ENCODE peak calls at places on chromosomes 4 and X, in four cellular contexts. B is stomach, U is adipocyte, L is lower lobe of right lung. J is an unnamed sample.

GRCh38 chr4:119040711-119041185 is 94.9 kb upstream of the MYOZ2 start:
- DNase-seq in B (no peak), U (peak; percentile 93), L (no peak), J (peak; percentile 84)

GRCh38 chr4:14749910-14750309 is 252.4 kb upstream of the CPEB2 start:
- DNase-seq in B (peak; percentile 60), U (peak; percentile 29), L (peak; percentile 45), J (peak; percentile 13)

GRCh38 chr4:122364700-122365404 is 14.0 kb upstream of the ADAD1 start:
- DNase-seq in B (no peak), U (no peak), L (no peak), J (peak; percentile 28)

GRCh38 chr4:147596976-147597375 is 20.2 kb upstream of the TMEM184C start:
- DNase-seq in B (peak; percentile 79), U (peak; percentile 83), L (no peak), J (no peak)

GRCh38 chrX:13607356-13607995 is 38.1 kb downstream of the EGFL6 start:
- DNase-seq in B (no peak), U (no peak), L (no peak), J (no peak)

GRCh38 chrX:70434352-70434866 is 10.2 kb upstream of the DLG3 start:
- DNase-seq in B (peak; percentile 87), U (peak; percentile 84), L (peak; percentile 87), J (peak; percentile 87)

GRCh38 chr4:17535906-17536305 is 20.9 kb downstream of the CLRN2 start:
- DNase-seq in B (no peak), U (no peak), L (no peak), J (no peak)

GRCh38 chr4:126715067-126715466 is 917.7 kb upstream of the INTU start:
- DNase-seq in B (no peak), U (no peak), L (no peak), J (no peak)

GRCh38 chr4:20430555-20430954 is 178.8 kb downstream of the SLIT2 start:
- DNase-seq in B (no peak), U (peak; percentile 47), L (no peak), J (no peak)

GRCh38 chr4:141643557-141643956 is 7.2 kb downstream of the IL15 start:
- DNase-seq in B (no peak), U (peak; percentile 64), L (no peak), J (no peak)

GRCh38 chr4:2432004-2432403 is 13.2 kb downstream of the CFAP99 start:
- DNase-seq in B (no peak), U (no peak), L (no peak), J (no peak)

GRCh38 chr4:127143460-127144190 is 489.1 kb upstream of the INTU start:
- DNase-seq in B (no peak), U (peak; percentile 51), L (no peak), J (no peak)

GRCh38 chr4:68180858-68181531 is 51.3 kb upstream of the TMPRSS11F start:
- DNase-seq in B (no peak), U (peak; percentile 43), L (no peak), J (no peak)

GRCh38 chrX:137031517-137032377 is 2.0 kb downstream of the GPR101 start:
- DNase-seq in B (no peak), U (peak; percentile 57), L (no peak), J (no peak)

GRCh38 chrX:41145920-41146608 is 60.8 kb downstream of the USP9X start:
- DNase-seq in B (no peak), U (peak; percentile 88), L (no peak), J (no peak)

GRCh38 chr4:91502365-91502764 is 801.4 kb upstream of the GRID2 start:
- DNase-seq in B (no peak), U (no peak), L (no peak), J (no peak)

GRCh38 chr4:152277333-152277732 is 258.6 kb downstream of the FBXW7 start:
- DNase-seq in B (no peak), U (no peak), L (no peak), J (no peak)

GRCh38 chr4:147309434-147309833 is 171.5 kb upstream of the EDNRA start:
- DNase-seq in B (no peak), U (no peak), L (no peak), J (no peak)